ENCODE peak calls at places on chromosomes 3 and 15, in six cellular contexts. One of them, this sample, is unnamed.

GRCh38 chr3:114624047-114624445 is 330.2 kb downstream of the TIGIT start:
- DNase-seq in psoas muscle: peak
- DNase-seq in right cardiac atrium: peak
- DNase-seq in cardiac muscle cell: peak
- DNase-seq in stimulated activated CD8-positive, alpha-beta memory T cell treated with anti-CD3 and anti-CD28 coated beads, Interleukin-4, amount 100 ng/mL, for 24 hours: no peak
- DNase-seq in NAMALWA: no peak
- DNase-seq in this sample: peak

GRCh38 chr15:64096486-64097431 is 977 bp downstream of the SNX1 start:
- DNase-seq in psoas muscle: no peak
- DNase-seq in right cardiac atrium: peak
- DNase-seq in cardiac muscle cell: peak
- DNase-seq in stimulated activated CD8-positive, alpha-beta memory T cell treated with anti-CD3 and anti-CD28 coated beads, Interleukin-4, amount 100 ng/mL, for 24 hours: no peak
- DNase-seq in NAMALWA: peak
- DNase-seq in this sample: no peak

GRCh38 chr15:67136802-67137201 is 71.4 kb downstream of the SMAD3 start:
- DNase-seq in psoas muscle: no peak
- DNase-seq in right cardiac atrium: no peak
- DNase-seq in cardiac muscle cell: no peak
- DNase-seq in stimulated activated CD8-positive, alpha-beta memory T cell treated with anti-CD3 and anti-CD28 coated beads, Interleukin-4, amount 100 ng/mL, for 24 hours: no peak
- DNase-seq in NAMALWA: no peak
- DNase-seq in this sample: no peak

GRCh38 chr15:88618686-88619085 is 2.5 kb upstream of the AEN start:
- DNase-seq in psoas muscle: no peak
- DNase-seq in right cardiac atrium: no peak
- DNase-seq in cardiac muscle cell: no peak
- DNase-seq in stimulated activated CD8-positive, alpha-beta memory T cell treated with anti-CD3 and anti-CD28 coated beads, Interleukin-4, amount 100 ng/mL, for 24 hours: no peak
- DNase-seq in NAMALWA: no peak
- DNase-seq in this sample: no peak

GRCh38 chr3:61315874-61316273 is 64.6 kb upstream of the FHIT start:
- DNase-seq in psoas muscle: no peak
- DNase-seq in right cardiac atrium: peak
- DNase-seq in cardiac muscle cell: peak
- DNase-seq in stimulated activated CD8-positive, alpha-beta memory T cell treated with anti-CD3 and anti-CD28 coated beads, Interleukin-4, amount 100 ng/mL, for 24 hours: no peak
- DNase-seq in NAMALWA: no peak
- DNase-seq in this sample: peak

GRCh38 chr3:144590854-144591253 is 619.2 kb downstream of the DIPK2A start:
- DNase-seq in psoas muscle: no peak
- DNase-seq in right cardiac atrium: no peak
- DNase-seq in cardiac muscle cell: peak
- DNase-seq in stimulated activated CD8-positive, alpha-beta memory T cell treated with anti-CD3 and anti-CD28 coated beads, Interleukin-4, amount 100 ng/mL, for 24 hours: no peak
- DNase-seq in NAMALWA: no peak
- DNase-seq in this sample: no peak

GRCh38 chr3:24264748-24265158 is 229.9 kb downstream of the THRB start:
- DNase-seq in psoas muscle: no peak
- DNase-seq in right cardiac atrium: peak
- DNase-seq in cardiac muscle cell: peak
- DNase-seq in stimulated activated CD8-positive, alpha-beta memory T cell treated with anti-CD3 and anti-CD28 coated beads, Interleukin-4, amount 100 ng/mL, for 24 hours: no peak
- DNase-seq in NAMALWA: peak
- DNase-seq in this sample: no peak

GRCh38 chr15:36888018-36888992 is 212.0 kb downstream of the MEIS2 start:
- DNase-seq in psoas muscle: no peak
- DNase-seq in right cardiac atrium: peak
- DNase-seq in cardiac muscle cell: peak
- DNase-seq in stimulated activated CD8-positive, alpha-beta memory T cell treated with anti-CD3 and anti-CD28 coated beads, Interleukin-4, amount 100 ng/mL, for 24 hours: no peak
- DNase-seq in NAMALWA: no peak
- DNase-seq in this sample: peak

GRCh38 chr15:92818658-92819311 is 81.3 kb upstream of the CHD2 start:
- DNase-seq in psoas muscle: no peak
- DNase-seq in right cardiac atrium: no peak
- DNase-seq in cardiac muscle cell: no peak
- DNase-seq in stimulated activated CD8-positive, alpha-beta memory T cell treated with anti-CD3 and anti-CD28 coated beads, Interleukin-4, amount 100 ng/mL, for 24 hours: no peak
- DNase-seq in NAMALWA: no peak
- DNase-seq in this sample: no peak

GRCh38 chr3:188788621-188789081 is 383.1 kb upstream of the TPRG1 start:
- DNase-seq in psoas muscle: no peak
- DNase-seq in right cardiac atrium: no peak
- DNase-seq in cardiac muscle cell: peak
- DNase-seq in stimulated activated CD8-positive, alpha-beta memory T cell treated with anti-CD3 and anti-CD28 coated beads, Interleukin-4, amount 100 ng/mL, for 24 hours: peak
- DNase-seq in NAMALWA: no peak
- DNase-seq in this sample: no peak

GRCh38 chr3:41726891-41727290 is 235.0 kb downstream of the ULK4 start:
- DNase-seq in psoas muscle: no peak
- DNase-seq in right cardiac atrium: no peak
- DNase-seq in cardiac muscle cell: peak
- DNase-seq in stimulated activated CD8-positive, alpha-beta memory T cell treated with anti-CD3 and anti-CD28 coated beads, Interleukin-4, amount 100 ng/mL, for 24 hours: no peak
- DNase-seq in NAMALWA: no peak
- DNase-seq in this sample: no peak

GRCh38 chr3:160486459-160486869 is 36.9 kb upstream of the TRIM59 start:
- DNase-seq in psoas muscle: no peak
- DNase-seq in right cardiac atrium: no peak
- DNase-seq in cardiac muscle cell: peak
- DNase-seq in stimulated activated CD8-positive, alpha-beta memory T cell treated with anti-CD3 and anti-CD28 coated beads, Interleukin-4, amount 100 ng/mL, for 24 hours: no peak
- DNase-seq in NAMALWA: peak
- DNase-seq in this sample: no peak

GRCh38 chr3:30269751-30270445 is 336.5 kb upstream of the TGFBR2 start:
- DNase-seq in psoas muscle: no peak
- DNase-seq in right cardiac atrium: no peak
- DNase-seq in cardiac muscle cell: no peak
- DNase-seq in stimulated activated CD8-positive, alpha-beta memory T cell treated with anti-CD3 and anti-CD28 coated beads, Interleukin-4, amount 100 ng/mL, for 24 hours: no peak
- DNase-seq in NAMALWA: peak
- DNase-seq in this sample: no peak

GRCh38 chr3:131547585-131547984 is 44.8 kb upstream of the MRPL3 start:
- DNase-seq in psoas muscle: no peak
- DNase-seq in right cardiac atrium: no peak
- DNase-seq in cardiac muscle cell: no peak
- DNase-seq in stimulated activated CD8-positive, alpha-beta memory T cell treated with anti-CD3 and anti-CD28 coated beads, Interleukin-4, amount 100 ng/mL, for 24 hours: no peak
- DNase-seq in NAMALWA: no peak
- DNase-seq in this sample: no peak

GRCh38 chr15:43775411-43775965 is 1.3 kb downstream of the ELL3 start:
- DNase-seq in psoas muscle: peak
- DNase-seq in right cardiac atrium: peak
- DNase-seq in cardiac muscle cell: no peak
- DNase-seq in stimulated activated CD8-positive, alpha-beta memory T cell treated with anti-CD3 and anti-CD28 coated beads, Interleukin-4, amount 100 ng/mL, for 24 hours: no peak
- DNase-seq in NAMALWA: peak
- DNase-seq in this sample: no peak

This sample was measured in kidney.